ENCODE peak calls at places on chromosomes 11 and 22, in nine cellular contexts. V, B, M, U, F, S, D, G and X are unnamed samples.
A peak's percentile ranks its signal among the peaks of the same experiment; 100 is the strongest.

GRCh38 chr11:37613031-37613430 is 1015.0 kb upstream of the RAG2 start:
- DNase-seq in V (no peak), B (no peak), M (no peak), U (no peak), F (no peak), S (no peak), D (no peak), G (no peak), X (no peak)

GRCh38 chr22:35838849-35839646 is 121.4 kb downstream of the APOL5 start:
- DNase-seq in V (peak; percentile 33), B (peak; percentile 30), M (no peak), U (peak; percentile 35), F (no peak), S (no peak), D (peak; percentile 28), G (no peak), X (no peak)

GRCh38 chr11:19873730-19874129 is 161.1 kb downstream of the NAV2 start:
- DNase-seq in V (no peak), B (no peak), M (no peak), U (no peak), F (no peak), S (no peak), D (no peak), G (no peak), X (no peak)

GRCh38 chr22:50105529-50106100 is 15.8 kb downstream of the MOV10L1 start:
- DNase-seq in V (no peak), B (peak; percentile 27), M (no peak), U (no peak), F (no peak), S (no peak), D (no peak), G (no peak), X (no peak)

GRCh38 chr11:36600155-36600554 is 2.1 kb upstream of the RAG2 start:
- DNase-seq in V (no peak), B (no peak), M (no peak), U (no peak), F (no peak), S (no peak), D (no peak), G (no peak), X (no peak)

GRCh38 chr11:112182867-112183266 is 7.6 kb downstream of the BCO2 start:
- DNase-seq in V (no peak), B (no peak), M (no peak), U (no peak), F (no peak), S (no peak), D (no peak), G (no peak), X (no peak)

GRCh38 chr11:20368441-20368840 is 4.9 kb downstream of the HTATIP2 start:
- DNase-seq in V (no peak), B (no peak), M (no peak), U (no peak), F (no peak), S (no peak), D (no peak), G (no peak), X (no peak)

GRCh38 chr11:124762624-124763155 is 600 bp upstream of the ESAM start:
- DNase-seq in V (no peak), B (no peak), M (no peak), U (no peak), F (no peak), S (no peak), D (peak; percentile 19), G (no peak), X (peak; percentile 36)

GRCh38 chr22:38353142-38353629 is 36.0 kb upstream of the CSNK1E start:
- DNase-seq in V (peak; percentile 67), B (peak; percentile 40), M (peak; percentile 85), U (peak; percentile 43), F (peak; percentile 56), S (peak; percentile 69), D (peak; percentile 77), G (peak; percentile 72), X (peak; percentile 81)

GRCh38 chr11:63837719-63838118 is 1.2 kb upstream of the MARK2 start:
- DNase-seq in V (peak; percentile 39), B (no peak), M (no peak), U (no peak), F (no peak), S (no peak), D (peak; percentile 40), G (no peak), X (no peak)

GRCh38 chr11:69009441-69010211 is 3.4 kb downstream of the MRGPRF start:
- DNase-seq in V (no peak), B (no peak), M (no peak), U (no peak), F (no peak), S (no peak), D (no peak), G (no peak), X (no peak)

GRCh38 chr22:47444746-47445065 is 682.3 kb downstream of the TBC1D22A start:
- DNase-seq in V (no peak), B (no peak), M (no peak), U (no peak), F (no peak), S (no peak), D (no peak), G (no peak), X (no peak)

GRCh38 chr22:47445716-47446290 is 683.4 kb downstream of the TBC1D22A start:
- DNase-seq in V (no peak), B (no peak), M (no peak), U (no peak), F (no peak), S (no peak), D (no peak), G (no peak), X (no peak)

GRCh38 chr22:47446331-47446730 is 683.9 kb downstream of the TBC1D22A start:
- DNase-seq in V (no peak), B (no peak), M (no peak), U (no peak), F (no peak), S (no peak), D (no peak), G (no peak), X (no peak)

GRCh38 chr22:47443836-47444745 is 681.6 kb downstream of the TBC1D22A start:
- DNase-seq in V (no peak), B (no peak), M (no peak), U (no peak), F (no peak), S (no peak), D (no peak), G (no peak), X (no peak)

DNA sequence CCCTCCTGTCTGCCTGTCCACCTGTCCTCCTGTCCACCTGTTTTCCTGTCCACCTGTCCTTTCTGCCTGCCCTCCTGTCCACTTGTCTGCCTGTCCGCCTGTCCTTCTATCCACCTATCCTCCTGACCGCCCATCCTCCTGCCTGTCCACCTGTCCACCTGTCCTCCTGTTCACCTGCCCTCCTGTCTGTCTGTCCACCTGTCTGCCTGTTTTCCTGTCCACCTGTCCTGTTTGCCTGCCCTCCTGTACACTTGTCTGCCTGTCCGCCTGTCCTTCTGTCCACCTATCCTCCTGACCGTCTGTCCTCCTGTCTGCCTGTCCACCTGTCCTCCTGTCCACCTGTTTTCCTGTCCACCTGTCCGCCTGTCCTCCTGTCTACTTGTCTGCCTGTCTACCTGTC is 682.8 kb downstream of the TBC1D22A start:
- DNase-seq in V (no peak), B (no peak), M (no peak), U (no peak), F (no peak), S (no peak), D (no peak), G (no peak), X (no peak)
- H3K9me3 ChIP-seq in V (no peaks in the 10 kb centered on the region), B (no peaks in the 10 kb centered on the region), M (peaks cover 10% of the 10 kb centered on the region), U (no peaks in the 10 kb centered on the region), F (no peaks in the 10 kb centered on the region), S (peaks cover 7% of the 10 kb centered on the region), D (no peaks in the 10 kb centered on the region), G (peaks cover 9% of the 10 kb centered on the region), X (no peaks in the 10 kb centered on the region)

DNA sequence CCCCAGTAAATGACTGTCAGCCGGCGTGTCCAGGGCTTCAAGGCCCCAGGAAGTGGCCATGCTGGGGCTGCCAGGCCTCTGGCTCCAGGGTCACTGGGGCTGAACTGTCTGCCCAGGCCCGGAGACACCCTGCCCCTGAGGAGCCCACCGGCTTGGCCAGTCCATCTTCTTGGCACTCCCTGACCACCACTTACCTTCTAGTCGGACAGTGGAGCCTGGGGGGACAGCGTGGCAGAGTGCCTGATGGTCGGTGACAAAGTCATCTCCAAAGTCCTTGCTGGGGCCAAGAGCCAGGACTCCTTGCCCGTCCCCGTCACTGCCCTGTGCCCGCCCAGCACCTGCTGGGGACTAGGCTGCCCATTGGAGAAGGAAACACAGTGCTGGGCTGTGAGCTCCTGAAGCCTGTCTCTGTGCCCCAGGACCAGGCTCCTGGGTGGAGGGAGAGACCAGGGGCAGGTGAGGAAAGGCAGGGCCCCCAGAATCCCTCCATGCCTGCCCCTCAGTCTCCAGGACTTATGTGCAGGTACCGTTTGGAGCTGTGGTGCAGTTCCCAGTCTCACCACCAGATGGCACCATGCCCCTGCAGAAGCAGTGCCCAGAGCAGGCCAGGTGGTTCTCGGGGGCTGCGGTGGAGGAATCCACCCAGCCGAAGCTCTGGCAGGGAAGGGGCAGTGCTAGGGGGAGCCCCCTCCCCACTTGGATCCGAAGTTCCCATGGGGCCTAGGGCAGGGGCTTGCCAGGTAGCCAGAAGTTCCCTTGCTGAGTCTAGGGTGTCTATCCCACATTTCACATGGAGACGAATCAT is 6.0 kb upstream of the CCDC188 start:
- DNase-seq in V (peak; percentile 90), B (peak; percentile 83), M (peak; percentile 93), U (peak; percentile 84), F (peak; percentile 66), S (peak; percentile 80), D (peak; percentile 89), G (peak; percentile 90), X (peak; percentile 94)
- TF ChIP-seq POLR2A in V (no peak), B (peak; percentile 14), M (no peak), U (no peak), F (no peak), S (no peak), D (no peak), G (no peak), X (no peak)

GRCh38 chr22:34278121-34278520 is 357.8 kb upstream of the LARGE1 start:
- DNase-seq in V (no peak), B (no peak), M (no peak), U (no peak), F (no peak), S (no peak), D (no peak), G (no peak), X (no peak)

GRCh38 chr22:34281738-34282137 is 361.5 kb upstream of the LARGE1 start:
- DNase-seq in V (no peak), B (peak; percentile 7), M (no peak), U (no peak), F (no peak), S (no peak), D (no peak), G (no peak), X (no peak)

DNA sequence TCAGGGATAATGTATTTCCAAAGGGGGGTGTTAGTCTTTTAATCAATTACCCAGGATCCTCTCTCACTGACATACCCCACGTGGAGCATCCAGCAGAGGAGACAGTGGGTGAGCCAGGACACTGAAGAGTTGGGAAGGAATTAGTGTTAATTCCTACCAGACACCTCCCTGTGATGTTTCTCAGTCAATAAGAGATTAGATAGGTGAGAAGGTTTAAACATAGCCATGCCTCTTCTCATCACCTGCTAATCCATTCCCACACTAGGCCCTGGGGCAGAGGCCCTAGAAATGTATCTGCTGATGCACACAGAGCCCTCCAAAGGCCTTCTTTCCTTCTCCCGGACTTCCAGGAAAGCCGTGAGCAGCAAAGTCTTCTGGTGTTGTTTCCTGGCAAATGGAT is 363.6 kb upstream of the LARGE1 start:
- DNase-seq in V (no peak), B (no peak), M (no peak), U (no peak), F (no peak), S (no peak), D (no peak), G (no peak), X (no peak)
- TF ChIP-seq CTCF in V (no peak), B (no peak), M (no peak), U (no peak), F (no peak), S (no peak), D (no peak), G (no peak), X (no peak)

GRCh38 chr22:48084749-48085090 is 1322.3 kb downstream of the TBC1D22A start:
- DNase-seq in V (no peak), B (no peak), M (no peak), U (no peak), F (no peak), S (no peak), D (no peak), G (no peak), X (no peak)
- H3K9me3 ChIP-seq in V (no peaks in the 10 kb centered on the region), B (no peaks in the 10 kb centered on the region), M (no peaks in the 10 kb centered on the region), U (no peaks in the 10 kb centered on the region), F (no peaks in the 10 kb centered on the region), S (no peaks in the 10 kb centered on the region), D (no peaks in the 10 kb centered on the region), G (no peaks in the 10 kb centered on the region), X (no peaks in the 10 kb centered on the region)